ENCODE peak calls at places on chromosomes 2 and 18, in ten cellular contexts. J, I, E, T, Q, Z, H, K, M and V are unnamed samples.

GRCh38 chr2:70357076-70358071 is 55.5 kb upstream of the FAM136A start:
- DNase-seq in E (no peak), H (no peak), K (no peak), J (no peak), I (no peak), T (no peak), Z (no peak), M (no peak), Q (no peak), V (no peak)

GRCh38 chr2:241895732-241896641 is 26.5 kb downstream of the RTP5 start:
- DNase-seq in H (no peak), M (no peak), K (no peak), Z (no peak), E (no peak), Q (peak), T (peak), I (no peak), J (no peak), V (no peak)

GRCh38 chr2:219514196-219514761 is at the start of gene ASIC4:
- DNase-seq in E (no peak), Q (no peak), H (no peak), K (peak), I (peak), Z (no peak), J (no peak), M (peak), T (no peak), V (peak)

GRCh38 chr2:128536925-128537620 is 218.4 kb upstream of the HS6ST1 start:
- DNase-seq in H (no peak), E (no peak), Z (no peak), K (no peak), M (no peak), T (no peak), I (no peak), Q (no peak), J (peak), V (peak)

GRCh38 chr2:10385933-10386773 is 62.0 kb downstream of the ODC1 start:
- DNase-seq in K (no peak), M (no peak), H (no peak), E (no peak), Q (no peak), J (no peak), I (no peak), Z (no peak), T (no peak), V (no peak)

GRCh38 chr2:31349684-31350083 is 64.9 kb downstream of the XDH start:
- DNase-seq in E (no peak), Q (no peak), T (no peak), H (no peak), M (no peak), K (no peak), Z (no peak), I (no peak), J (no peak), V (no peak)

GRCh38 chr2:64359176-64359891 is 94.6 kb upstream of the LGALSL start:
- DNase-seq in M (no peak), T (no peak), E (no peak), Q (no peak), Z (no peak), I (no peak), H (no peak), K (no peak), J (no peak), V (no peak)

GRCh38 chr2:95052301-95052700 is 26.8 kb downstream of the MAL start:
- DNase-seq in Z (no peak), J (no peak), I (no peak), K (no peak), T (no peak), E (no peak), M (no peak), H (no peak), Q (no peak), V (no peak)

GRCh38 chr2:118363604-118364003 is 275.3 kb downstream of the INSIG2 start:
- DNase-seq in M (no peak), Q (no peak), K (no peak), T (no peak), I (no peak), E (no peak), H (no peak), Z (no peak), J (no peak), V (no peak)

GRCh38 chr2:224945134-224945533 is 97.1 kb downstream of the DOCK10 start:
- DNase-seq in E (no peak), K (no peak), T (no peak), I (no peak), Q (no peak), H (no peak), J (no peak), M (no peak), Z (no peak), V (no peak)

GRCh38 chr2:20626698-20627471 is 24.0 kb downstream of the HS1BP3 start:
- DNase-seq in H (no peak), T (no peak), M (no peak), J (no peak), E (no peak), Q (no peak), K (no peak), I (no peak), Z (no peak), V (no peak)

GRCh38 chr2:45578056-45578843 is 32.8 kb downstream of the SRBD1 start:
- DNase-seq in Q (no peak), K (no peak), T (no peak), M (no peak), J (no peak), Z (peak), E (no peak), I (no peak), H (no peak), V (peak)

GRCh38 chr2:236459393-236459792 is 110.2 kb upstream of the ACKR3 start:
- DNase-seq in M (no peak), K (no peak), J (no peak), H (no peak), Z (no peak), I (no peak), Q (no peak), E (no peak), T (no peak), V (no peak)

GRCh38 chr2:126661702-126662465 is 5.9 kb downstream of the GYPC start:
- DNase-seq in H (no peak), Q (no peak), Z (no peak), E (no peak), T (no peak), J (no peak), K (no peak), I (no peak), M (no peak), V (no peak)

GRCh38 chr2:42812899-42813479 is 20.6 kb upstream of the HAAO start:
- DNase-seq in Q (no peak), M (peak), J (no peak), K (no peak), H (no peak), Z (no peak), I (no peak), E (no peak), T (no peak), V (no peak)

GRCh38 chr2:195695002-195695631 is 38.1 kb downstream of the SLC39A10 start:
- DNase-seq in T (no peak), J (no peak), H (no peak), E (no peak), M (no peak), I (no peak), Z (no peak), Q (no peak), K (no peak), V (no peak)

GRCh38 chr2:237434916-237435315 is 21.0 kb upstream of the COL6A3 start:
- DNase-seq in H (peak), I (no peak), E (peak), K (no peak), J (no peak), Q (peak), M (no peak), T (no peak), Z (peak), V (no peak)

GRCh38 chr2:3637692-3638455 is 20.1 kb upstream of the ALLC start:
- DNase-seq in H (no peak), I (no peak), J (no peak), T (no peak), Z (no peak), E (no peak), K (no peak), Q (no peak), M (no peak), V (no peak)

GRCh38 chr2:237669628-237670351 is 42.4 kb downstream of the LRRFIP1 start:
- DNase-seq in Q (peak), J (peak), K (peak), H (no peak), T (peak), I (peak), E (peak), Z (peak), M (peak), V (no peak)

GRCh38 chr18:28995319-28995718 is 818.4 kb upstream of the CDH2 start:
- DNase-seq in Z (no peak), M (peak), T (no peak), Q (no peak), I (no peak), K (no peak), H (no peak), E (no peak), J (no peak), V (no peak)

GRCh38 chr2:183063083-183063482 is 15.5 kb upstream of the DUSP19 start:
- DNase-seq in K (no peak), Q (no peak), H (no peak), M (no peak), J (no peak), T (no peak), I (no peak), Z (no peak), E (no peak), V (no peak)

GRCh38 chr2:238055841-238056240 is 5.0 kb upstream of the SCLY start:
- DNase-seq in I (no peak), J (no peak), K (no peak), E (no peak), Q (no peak), M (no peak), Z (no peak), T (no peak), H (no peak), V (no peak)

GRCh38 chr2:155100261-155100660 is 401.8 kb downstream of the KCNJ3 start:
- DNase-seq in I (no peak), Z (no peak), T (no peak), K (no peak), J (no peak), M (no peak), E (no peak), Q (no peak), H (no peak), V (no peak)

GRCh38 chr2:190352668-190353536 is 9.5 kb downstream of the INPP1 start:
- DNase-seq in K (no peak), Q (no peak), I (no peak), E (no peak), H (no peak), J (no peak), Z (no peak), T (peak), M (peak), V (no peak)

GRCh38 chr2:178819147-178819875 is 12.1 kb upstream of the TTN start:
- DNase-seq in Z (no peak), M (no peak), J (no peak), K (no peak), I (no peak), T (no peak), E (no peak), H (no peak), Q (no peak), V (no peak)

GRCh38 chr2:46876741-46877384 is 38.7 kb downstream of the MCFD2 start:
- DNase-seq in M (peak), Q (peak), H (no peak), Z (peak), T (peak), K (peak), E (no peak), I (peak), J (no peak), V (peak)

GRCh38 chr2:136281281-136282117 is 163.6 kb upstream of the CXCR4 start:
- DNase-seq in Z (no peak), I (peak), H (no peak), K (no peak), M (no peak), T (no peak), J (no peak), Q (no peak), E (peak), V (no peak)

GRCh38 chr2:28568533-28568932 is 72.7 kb downstream of the PLB1 start:
- DNase-seq in J (no peak), I (no peak), K (no peak), Q (no peak), Z (no peak), H (no peak), M (no peak), T (no peak), E (no peak), V (no peak)

GRCh38 chr18:76480913-76481312 is 14.1 kb downstream of the ZNF516 start:
- DNase-seq in K (no peak), Z (no peak), I (no peak), E (no peak), J (no peak), Q (no peak), H (no peak), M (no peak), T (no peak), V (peak)

GRCh38 chr2:70935468-70936164 is at the start of gene ATP6V1B1:
- DNase-seq in E (peak), H (no peak), M (no peak), T (peak), J (no peak), Q (no peak), Z (no peak), K (no peak), I (no peak), V (peak)